ENCODE peak calls at places on chromosomes 2 and 18, in six cellular contexts. Y, B, M, X, R and C are unnamed samples.

GRCh38 chr2:238868616-238869292 is 20.9 kb downstream of the TWIST2 start:
- DNase-seq in Y (no peak), B (peak), M (no peak), X (peak), R (peak), C (no peak)

GRCh38 chr2:70936165-70936978 is 672 bp downstream of the ATP6V1B1 start:
- DNase-seq in Y (no peak), B (no peak), M (no peak), X (no peak), R (no peak), C (no peak)

GRCh38 chr2:171793691-171794678 is 100.1 kb downstream of the SLC25A12 start:
- DNase-seq in Y (no peak), B (peak), M (no peak), X (no peak), R (no peak), C (no peak)

GRCh38 chr2:6212516-6212915 is 520.3 kb downstream of the SOX11 start:
- DNase-seq in Y (no peak), B (no peak), M (no peak), X (no peak), R (no peak), C (no peak)

GRCh38 chr2:237669628-237670351 is 42.4 kb downstream of the LRRFIP1 start:
- DNase-seq in Y (peak), B (peak), M (no peak), X (peak), R (peak), C (no peak)

GRCh38 chr2:217289909-217290283 is 430.0 kb upstream of the TNP1 start:
- DNase-seq in Y (no peak), B (peak), M (no peak), X (no peak), R (no peak), C (no peak)

GRCh38 chr18:25517881-25518715 is 166.1 kb upstream of the ZNF521 start:
- DNase-seq in Y (no peak), B (no peak), M (no peak), X (no peak), R (no peak), C (no peak)

GRCh38 chr2:102147935-102148334 is 5.4 kb downstream of the IL1R1 start:
- DNase-seq in Y (no peak), B (peak), M (no peak), X (no peak), R (no peak), C (no peak)

GRCh38 chr18:28175930-28176673 is 828 bp downstream of the CDH2 start:
- DNase-seq in Y (no peak), B (peak), M (no peak), X (no peak), R (peak), C (peak)

GRCh38 chr18:37641573-37641972 is 76.0 kb upstream of the CELF4 start:
- DNase-seq in Y (no peak), B (no peak), M (no peak), X (no peak), R (no peak), C (no peak)

GRCh38 chr18:36688020-36688965 is 140.5 kb downstream of the TPGS2 start:
- DNase-seq in Y (no peak), B (peak), M (no peak), X (peak), R (peak), C (peak)

GRCh38 chr2:45790157-45790723 is 138.8 kb downstream of the PRKCE start:
- DNase-seq in Y (no peak), B (no peak), M (no peak), X (no peak), R (no peak), C (no peak)

GRCh38 chr18:79343567-79344207 is 52.0 kb upstream of the NFATC1 start:
- DNase-seq in Y (no peak), B (no peak), M (no peak), X (no peak), R (peak), C (no peak)

GRCh38 chr2:199463708-199464613 is 6.2 kb upstream of the SATB2 start:
- DNase-seq in Y (no peak), B (no peak), M (no peak), X (no peak), R (no peak), C (no peak)
- TF ChIP-seq POLR2A in Y (no peak), B (no peak), M (no peak), X (no peak), R (no peak), C (no peak)

GRCh38 chr2:208186465-208186864 is 3.4 kb downstream of the C2orf80 start:
- DNase-seq in Y (no peak), B (no peak), M (no peak), X (no peak), R (no peak), C (no peak)

GRCh38 chr2:208186921-208187320 is 2.9 kb downstream of the C2orf80 start:
- DNase-seq in Y (no peak), B (no peak), M (no peak), X (no peak), R (no peak), C (no peak)

GRCh38 chr2:208183526-208183925 is 6.3 kb downstream of the C2orf80 start:
- DNase-seq in Y (no peak), B (no peak), M (no peak), X (no peak), R (no peak), C (no peak)

GRCh38 chr2:208182835-208183234 is 7.0 kb downstream of the C2orf80 start:
- DNase-seq in Y (no peak), B (no peak), M (no peak), X (no peak), R (no peak), C (no peak)

DNA sequence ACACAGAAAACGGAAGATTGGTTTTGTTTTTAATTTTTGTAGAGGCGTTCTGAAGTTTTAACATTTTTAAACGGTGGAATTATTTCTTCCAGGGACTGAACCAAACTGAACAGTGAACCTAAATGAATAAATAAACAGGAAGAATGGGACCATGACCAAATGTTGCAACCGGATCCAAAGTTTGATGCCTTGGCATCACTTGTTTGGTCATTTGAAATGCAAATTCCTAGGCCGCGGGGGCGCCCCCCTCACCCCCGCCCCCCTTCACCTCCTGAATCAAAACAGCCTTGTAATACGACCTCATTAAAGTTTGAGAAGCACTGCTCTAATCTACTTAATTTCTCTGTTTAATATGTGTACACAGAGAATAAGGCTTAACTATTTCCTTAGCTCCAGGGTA is 5.9 kb downstream of the C2orf80 start:
- DNase-seq in Y (no peak), B (no peak), M (no peak), X (no peak), R (no peak), C (no peak)
- TF ChIP-seq POLR2A in Y (no peak), B (no peak), M (no peak), X (no peak), R (no peak), C (no peak)

GRCh38 chr2:112915300-112916144 is 4.6 kb downstream of the IL37 start:
- DNase-seq in Y (no peak), B (no peak), M (no peak), X (no peak), R (no peak), C (no peak)
- TF ChIP-seq POLR2A in Y (no peak), B (no peak), M (no peak), X (no peak), R (no peak), C (no peak)

DNA sequence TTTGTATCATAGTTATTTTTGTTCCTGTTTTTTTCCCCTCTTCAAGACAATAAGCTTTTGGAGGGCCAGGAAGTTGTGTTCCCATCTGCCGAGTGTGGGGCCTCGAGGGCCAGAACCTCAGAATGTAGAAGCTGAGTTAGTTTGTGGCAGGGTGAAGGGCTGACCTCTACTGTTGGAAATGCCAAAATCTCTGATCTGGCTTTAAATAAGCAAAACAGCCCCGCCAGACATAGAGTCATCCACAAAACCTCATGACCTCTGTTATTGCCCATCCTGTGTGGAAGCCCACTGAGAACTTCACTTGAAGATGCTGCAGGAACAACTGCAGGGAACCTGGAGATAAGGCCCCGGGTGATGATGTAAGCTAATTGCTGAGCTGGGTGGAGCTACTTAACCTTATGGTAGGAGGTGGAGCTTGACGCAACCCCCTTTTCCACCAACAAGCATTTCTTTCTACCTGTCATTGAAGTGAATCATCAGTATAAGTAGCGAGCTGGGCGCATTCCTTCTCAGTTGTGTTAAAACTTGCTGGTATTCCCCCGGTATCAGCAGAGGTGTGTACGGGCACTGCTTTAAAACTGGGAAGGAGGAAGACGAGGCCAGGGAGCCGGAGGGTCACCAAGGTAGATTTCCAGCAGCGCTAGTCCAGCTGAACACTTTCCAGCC is 177.2 kb downstream of the NEDD4L start:
- DNase-seq in Y (no peak), B (peak), M (peak), X (no peak), R (peak), C (no peak)
- TF ChIP-seq POLR2A in Y (no peak), B (no peak), M (no peak), X (no peak), R (no peak), C (no peak)

DNA sequence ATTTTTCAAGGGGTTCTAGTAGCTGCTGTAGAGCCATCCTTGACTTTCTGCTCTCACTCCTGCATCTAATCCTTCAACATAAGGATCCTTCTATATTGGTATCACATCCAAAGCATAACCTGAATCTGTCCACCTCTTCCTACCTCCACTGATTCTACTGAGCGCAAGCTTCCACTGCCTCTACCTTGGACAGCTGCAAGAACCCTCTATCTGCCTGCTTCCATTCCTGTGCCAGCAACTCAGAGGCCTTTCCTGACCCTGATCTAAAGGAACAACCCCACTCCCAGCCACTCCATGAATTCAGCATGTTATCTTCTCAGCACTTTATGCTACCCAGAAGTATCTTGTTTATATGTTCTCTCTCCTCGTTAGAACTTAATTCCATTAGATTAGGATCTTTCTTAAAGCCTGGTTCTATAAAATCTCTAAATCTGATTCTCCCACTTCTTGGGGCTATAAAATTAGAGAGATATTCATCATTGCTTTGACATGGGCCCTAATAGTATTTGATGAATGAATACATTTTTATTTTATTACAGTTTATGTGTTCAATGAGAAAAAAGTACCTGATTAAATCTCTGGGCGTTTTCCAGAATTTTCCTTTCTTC is 6.9 kb downstream of the STAT1 start:
- DNase-seq in Y (no peak), B (no peak), M (no peak), X (no peak), R (no peak), C (no peak)
- TF ChIP-seq POLR2A in Y (no peak), B (no peak), M (no peak), X (no peak), R (no peak), C (no peak)

GRCh38 chr18:24395049-24395780 is 2.4 kb downstream of the OSBPL1A start:
- DNase-seq in Y (no peak), B (peak), M (no peak), X (no peak), R (no peak), C (no peak)

GRCh38 chr18:24397131-24397693 is 412 bp downstream of the OSBPL1A start:
- DNase-seq in Y (no peak), B (peak), M (no peak), X (peak), R (peak), C (peak)

GRCh38 chr18:24398515-24398914 is 891 bp upstream of the OSBPL1A start:
- DNase-seq in Y (no peak), B (peak), M (no peak), X (no peak), R (no peak), C (no peak)

GRCh38 chr18:24396082-24396623 is 1.5 kb downstream of the OSBPL1A start:
- DNase-seq in Y (no peak), B (peak), M (no peak), X (no peak), R (no peak), C (no peak)

GRCh38 chr18:24397694-24398365 is at the start of gene OSBPL1A:
- DNase-seq in Y (peak), B (peak), M (peak), X (peak), R (peak), C (peak)
- TF ChIP-seq POLR2A in Y (no peak), B (peak), M (peak), X (no peak), R (peak), C (peak)

GRCh38 chr2:189582140-189582825 is 1.7 kb upstream of the SLC40A1 start:
- DNase-seq in Y (no peak), B (no peak), M (no peak), X (no peak), R (no peak), C (no peak)
- TF ChIP-seq POLR2A in Y (no peak), B (no peak), M (no peak), X (no peak), R (no peak), C (no peak)